ENCODE peak calls at places on chromosome 6, in six cellular contexts. T, U, S, K, L and X are unnamed samples.

GRCh38 chr6:96410467-96410866 is 111.1 kb upstream of the UFL1 start:
- DNase-seq in U (no peak), K (no peak), L (no peak), T (no peak), S (no peak), X (no peak)

GRCh38 chr6:167779123-167779992 is 47.4 kb upstream of the AFDN start:
- DNase-seq in U (no peak), S (no peak), L (no peak), T (no peak), K (no peak), X (no peak)

GRCh38 chr6:119147101-119148053 is 68.9 kb upstream of the FAM184A start:
- DNase-seq in L (peak), T (peak), S (no peak), U (peak), K (peak), X (peak)

GRCh38 chr6:16770701-16771569 is 9.7 kb upstream of the ATXN1 start:
- DNase-seq in K (no peak), S (peak), U (no peak), L (no peak), T (peak), X (no peak)

GRCh38 chr6:88881451-88881850 is 82.0 kb downstream of the RNGTT start:
- DNase-seq in S (no peak), L (no peak), T (no peak), K (no peak), U (no peak), X (no peak)

GRCh38 chr6:136586295-136586694 is 36.1 kb upstream of the MAP7 start:
- DNase-seq in L (peak), S (no peak), K (no peak), U (peak), T (peak), X (peak)

GRCh38 chr6:65760285-65760684 is 53.3 kb upstream of the EYS start:
- DNase-seq in L (no peak), K (peak), U (no peak), S (no peak), T (peak), X (no peak)

GRCh38 chr6:30888472-30889137 is 4.3 kb downstream of the DDR1 start:
- DNase-seq in T (peak), K (no peak), S (no peak), L (no peak), U (peak), X (no peak)

GRCh38 chr6:122997541-122998150 is 1.6 kb downstream of the CLVS2 start:
- DNase-seq in T (no peak), S (no peak), U (no peak), L (no peak), K (no peak), X (no peak)